ENCODE peak calls at places on chromosomes 16 and 17, in five cellular contexts. R, O, B, J and Y are unnamed samples.

GRCh38 chr16:88773812-88774291 is 11.2 kb downstream of the PIEZO1 start:
- DNase-seq in R (peak), O (no peak), B (peak), J (no peak), Y (peak)

GRCh38 chr16:69365901-69366300 is 14.3 kb upstream of the TMED6 start:
- DNase-seq in R (no peak), O (no peak), B (no peak), J (no peak), Y (no peak)

GRCh38 chr16:73253922-73254480 is 206.1 kb upstream of the ZFHX3 start:
- DNase-seq in R (no peak), O (no peak), B (no peak), J (no peak), Y (no peak)

GRCh38 chr17:63919311-63919723 is 678 bp upstream of the GH1 start:
- DNase-seq in R (peak), O (peak), B (peak), J (peak), Y (peak)

GRCh38 chr16:16861546-16861945 is 482.6 kb downstream of the NPIPA7 start:
- DNase-seq in R (peak), O (no peak), B (peak), J (peak), Y (no peak)

GRCh38 chr17:65260626-65261025 is 123.5 kb downstream of the RGS9 start:
- DNase-seq in R (no peak), O (no peak), B (no peak), J (no peak), Y (no peak)

GRCh38 chr16:71703324-71703723 is 21.2 kb downstream of the PHLPP2 start:
- DNase-seq in R (no peak), O (no peak), B (no peak), J (no peak), Y (no peak)

GRCh38 chr17:8757189-8757588 is 1.2 kb downstream of the SPDYE4 start:
- DNase-seq in R (no peak), O (no peak), B (no peak), J (no peak), Y (no peak)

GRCh38 chr17:80754846-80755245 is 210.2 kb downstream of the RPTOR start:
- DNase-seq in R (no peak), O (no peak), B (no peak), J (no peak), Y (no peak)

GRCh38 chr16:20897897-20898296 is 2.3 kb downstream of the DCUN1D3 start:
- DNase-seq in R (no peak), O (no peak), B (no peak), J (no peak), Y (no peak)